ENCODE peak calls at places on chromosomes 2 and 18, in eight cellular contexts. W, M, L, G, J, X, O and V are unnamed samples.
A peak's percentile ranks its signal among the peaks of the same experiment; 100 is the strongest.

GRCh38 chr2:159381574-159381973 is 95.1 kb upstream of the WDSUB1 start:
- DNase-seq in W (no peak), M (no peak), L (peak; percentile 8), G (peak; percentile 90), J (peak; percentile 47), X (no peak), O (no peak), V (no peak)

GRCh38 chr2:134461511-134461910 is 207.6 kb downstream of the MGAT5 start:
- DNase-seq in W (no peak), M (no peak), L (no peak), G (no peak), J (no peak), X (peak; percentile 8), O (no peak), V (peak; percentile 16)

GRCh38 chr2:84919885-84920580 is 14.6 kb downstream of the TMSB10 start:
- DNase-seq in W (no peak), M (no peak), L (no peak), G (no peak), J (peak; percentile 95), X (peak; percentile 97), O (peak; percentile 91), V (peak; percentile 98)

GRCh38 chr18:55402731-55403405 is 185.1 kb downstream of the TCF4 start:
- DNase-seq in W (no peak), M (no peak), L (no peak), G (no peak), J (no peak), X (no peak), O (peak; percentile 97), V (peak; percentile 60)

GRCh38 chr2:85709385-85709784 is 15.2 kb downstream of the GNLY start:
- DNase-seq in W (no peak), M (no peak), L (no peak), G (no peak), J (no peak), X (no peak), O (peak; percentile 9), V (no peak)

GRCh38 chr18:60861575-60861974 is 471.7 kb upstream of the CDH20 start:
- DNase-seq in W (no peak), M (no peak), L (no peak), G (no peak), J (no peak), X (no peak), O (no peak), V (no peak)

GRCh38 chr2:66462196-66462825 is 27.4 kb downstream of the MEIS1 start:
- DNase-seq in W (no peak), M (no peak), L (no peak), G (no peak), J (no peak), X (no peak), O (no peak), V (no peak)

GRCh38 chr2:188973650-188974049 is 523 bp upstream of the COL3A1 start:
- DNase-seq in W (no peak), M (no peak), L (no peak), G (no peak), J (no peak), X (no peak), O (peak; percentile 26), V (no peak)

GRCh38 chr18:26074256-26074655 is 16.2 kb downstream of the SS18 start:
- DNase-seq in W (no peak), M (no peak), L (no peak), G (no peak), J (no peak), X (no peak), O (no peak), V (no peak)

DNA sequence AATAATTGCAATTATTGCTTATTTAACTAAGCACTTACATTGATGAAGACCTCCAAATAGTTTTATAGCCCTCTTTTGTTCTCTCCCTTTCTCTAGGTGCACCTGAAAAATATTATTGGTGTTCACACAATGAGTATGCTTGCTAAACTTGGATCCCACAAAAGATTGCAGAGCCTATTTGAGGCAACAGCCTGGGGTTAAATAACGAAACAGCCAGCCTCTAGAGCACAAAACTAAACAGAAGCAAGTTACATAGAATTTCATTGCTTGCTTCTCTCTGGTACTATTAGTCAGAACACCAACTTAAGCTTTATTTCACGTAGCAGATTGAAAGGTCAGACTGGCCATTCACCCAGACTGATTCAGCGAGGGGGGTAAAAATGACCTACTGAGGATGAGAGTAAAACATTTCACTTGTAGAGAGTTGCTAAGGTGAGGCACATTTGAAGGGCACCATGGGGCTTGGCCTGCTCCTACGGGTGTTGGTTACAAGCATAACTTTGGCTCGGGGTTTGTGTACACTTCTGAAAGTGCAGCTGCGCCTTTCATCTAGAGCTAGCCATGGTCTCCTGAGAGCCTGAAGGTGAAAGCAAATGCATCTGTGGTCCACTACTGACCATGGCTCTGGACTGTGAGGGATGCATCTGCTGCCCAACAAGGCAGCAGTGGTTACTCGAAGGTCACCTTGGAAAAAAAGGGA is 225.1 kb upstream of the LRRTM1 start:
- DNase-seq in W (no peak), M (no peak), L (peak; percentile 57), G (peak; percentile 73), J (no peak), X (no peak), O (no peak), V (no peak)
- H2AFZ ChIP-seq in W (no peak overlapping the region), M (no peak overlapping the region), L (peak overlapping the region; percentile 0), G (peak overlapping the region; percentile 68), J (no peak overlapping the region), X (no peak overlapping the region), O (no peak overlapping the region), V (no peak overlapping the region)

GRCh38 chr2:162074937-162075688 is 1.1 kb upstream of the DPP4 start:
- DNase-seq in W (no peak), M (no peak), L (no peak), G (no peak), J (peak; percentile 53), X (no peak), O (no peak), V (peak; percentile 66)

GRCh38 chr2:162073776-162074578 is at the start of gene DPP4:
- DNase-seq in W (peak; percentile 81), M (peak; percentile 70), L (no peak), G (peak; percentile 50), J (peak; percentile 65), X (peak; percentile 62), O (peak; percentile 26), V (peak; percentile 40)

GRCh38 chr2:162072181-162072702 is 1.8 kb downstream of the DPP4 start:
- DNase-seq in W (no peak), M (no peak), L (no peak), G (peak; percentile 12), J (peak; percentile 59), X (peak; percentile 70), O (peak; percentile 26), V (peak; percentile 76)

GRCh38 chr2:162074579-162074922 is 536 bp upstream of the DPP4 start:
- DNase-seq in W (no peak), M (no peak), L (no peak), G (no peak), J (no peak), X (no peak), O (no peak), V (no peak)

DNA sequence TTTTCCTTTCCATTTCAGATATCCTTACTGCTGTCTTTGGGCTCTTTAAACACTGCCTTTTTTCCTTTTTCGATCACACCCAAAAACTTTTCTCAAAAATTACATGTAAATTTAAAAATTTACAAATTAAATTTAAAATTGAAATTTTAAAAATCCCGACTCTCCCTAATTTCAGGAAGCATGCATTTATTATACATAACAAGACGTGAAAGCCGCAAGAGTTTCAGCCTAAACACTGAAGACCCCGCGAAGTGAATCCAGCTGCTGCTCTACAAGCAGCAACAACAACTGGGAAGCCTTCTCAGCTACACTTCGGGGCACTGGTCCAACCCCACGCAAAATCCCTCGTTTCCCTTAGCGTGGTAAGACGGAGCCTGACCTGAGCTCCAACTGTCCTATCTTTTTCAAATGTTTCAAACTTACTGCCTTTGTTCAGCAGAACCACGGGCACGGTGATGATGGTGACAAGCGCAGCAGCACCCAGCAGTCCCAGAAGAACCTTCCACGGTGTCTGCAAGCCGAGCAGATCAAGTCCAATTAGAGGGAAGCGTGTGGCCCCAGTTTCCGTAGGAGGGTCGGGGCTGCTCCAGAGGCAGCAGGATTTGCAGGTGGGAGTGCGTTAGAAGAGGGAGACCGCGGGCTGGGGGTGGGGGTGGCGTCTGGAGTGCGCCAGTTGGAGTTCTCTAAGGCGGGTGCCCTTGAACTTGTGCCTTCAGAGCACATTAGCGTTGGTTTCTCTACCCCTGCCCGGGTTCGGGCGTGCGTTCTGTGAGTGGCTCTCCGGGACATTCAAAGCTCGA is 839 bp downstream of the DPP4 start:
- DNase-seq in W (peak; percentile 56), M (peak; percentile 19), L (no peak), G (no peak), J (no peak), X (no peak), O (peak; percentile 36), V (no peak)
- TF ChIP-seq EZH2 in W (no peak), M (peak; percentile 55), L (no peak), G (no peak), J (no peak), X (no peak), O (no peak), V (no peak)

DNA sequence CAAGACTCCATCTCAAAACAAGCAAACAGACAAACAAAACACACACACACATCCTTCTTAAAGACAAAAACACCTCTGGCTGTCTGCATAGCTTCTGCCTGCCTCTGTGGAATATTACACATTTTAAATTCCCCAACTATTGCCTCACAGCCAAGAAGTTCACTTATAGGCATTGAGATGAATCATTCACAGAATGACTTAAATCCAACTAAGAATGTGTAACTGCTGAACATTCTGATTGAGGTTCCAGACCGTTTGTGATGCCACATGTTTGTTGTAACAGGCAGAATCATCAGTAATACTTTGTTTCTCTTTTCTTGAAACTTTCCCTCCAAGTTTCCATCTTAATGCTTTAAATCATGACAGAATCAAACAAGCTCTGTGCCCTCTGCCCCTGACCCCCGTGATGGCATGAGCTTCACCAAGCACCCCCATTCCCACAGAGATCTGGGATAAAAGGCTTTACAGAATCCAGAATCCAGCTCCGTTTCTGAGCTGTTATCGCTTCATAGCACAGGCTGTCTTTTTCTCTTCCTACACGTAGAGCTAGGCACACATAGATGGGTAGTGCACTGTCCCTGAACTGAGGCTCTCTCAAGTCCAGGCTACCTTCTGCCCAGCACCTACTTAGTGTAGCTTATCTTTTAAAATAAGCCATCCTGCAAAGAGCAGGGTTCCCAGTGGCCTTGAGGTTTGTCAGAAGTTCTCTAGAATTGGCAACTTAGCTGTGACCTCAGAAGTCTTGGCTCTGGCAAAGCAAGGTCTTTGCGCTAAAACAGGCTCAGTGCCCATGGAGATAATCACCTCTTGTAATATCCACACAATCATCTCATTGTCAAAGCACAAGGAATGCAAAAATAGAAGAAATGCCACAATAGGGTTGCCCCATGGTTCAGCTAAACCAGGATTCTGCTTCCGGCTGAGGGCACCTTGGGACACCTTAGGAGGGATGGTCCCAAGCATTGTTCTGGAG is 32.9 kb downstream of the EPAS1 start:
- DNase-seq in W (no peak), M (no peak), L (no peak), G (no peak), J (peak; percentile 67), X (peak; percentile 81), O (no peak), V (peak; percentile 96)
- H3K4me1 ChIP-seq in W (peaks cover 16% of the 10 kb centered on the region), M (peaks cover under 1% of the 10 kb centered on the region), L (no peaks in the 10 kb centered on the region), G (no peaks in the 10 kb centered on the region), J (peaks cover 100% of the 10 kb centered on the region), X (peaks cover 33% of the 10 kb centered on the region), O (peaks cover 42% of the 10 kb centered on the region), V (peaks cover 54% of the 10 kb centered on the region)

DNA sequence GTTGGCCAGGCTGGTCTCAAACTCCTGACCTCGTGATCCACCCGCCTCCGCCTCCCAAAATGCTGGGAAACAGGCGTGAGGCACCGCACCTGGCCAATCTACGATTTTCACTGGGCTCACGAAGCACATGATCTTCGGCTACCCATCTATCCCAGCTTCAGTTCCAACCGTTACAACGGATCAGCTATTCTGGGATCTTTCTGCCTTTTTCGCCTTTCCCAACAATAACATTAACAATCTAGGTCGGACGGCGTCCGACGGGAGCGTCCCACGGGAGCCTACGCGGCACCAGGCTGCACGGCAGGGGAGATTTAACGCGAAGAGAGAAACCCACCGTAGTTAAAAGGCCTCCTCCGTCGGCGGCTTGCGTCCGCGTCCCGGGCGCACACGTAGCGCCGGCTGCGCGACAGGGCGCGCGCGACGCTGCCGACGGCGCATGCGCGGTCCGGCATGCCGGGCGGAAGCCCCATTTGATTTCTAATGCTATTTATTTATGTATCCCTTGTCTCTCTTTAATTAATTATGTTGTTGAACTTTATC is at the start of gene MSL3B:
- DNase-seq in W (peak; percentile 74), M (peak; percentile 81), L (no peak), G (peak; percentile 72), J (no peak), X (peak; percentile 76), O (peak; percentile 70), V (peak; percentile 66)
- H2AFZ ChIP-seq in W (peak within 1 kb of the TSS; percentile 60), M (peak within 1 kb of the TSS; percentile 96), L (peak within 1 kb of the TSS; percentile 96), G (peak within 1 kb of the TSS; percentile 77), J (no peak within 1 kb of the TSS), X (peak within 1 kb of the TSS; percentile 99), O (peak within 1 kb of the TSS; percentile 99), V (peak within 1 kb of the TSS; percentile 97)